ENCODE peak calls at places on chromosomes 5 and 9, in nine cellular contexts. Q is PC-9; B is tibial artery; I is mammary epithelial cell; D is effector memory CD4-positive, alpha-beta T cell; N is neuronal stem cell; P is Panc1; T is heart right ventricle; X is SK-N-SH. F is an unnamed sample.

GRCh38 chr5:42824347-42824976 is 12.8 kb upstream of the SELENOP start:
- DNase-seq in Q (no peak), B (no peak), I (no peak), D (no peak), N (no peak), P (no peak), T (no peak), X (no peak), F (no peak)

GRCh38 chr5:115246361-115246991 is 16.2 kb downstream of the PGGT1B start:
- DNase-seq in Q (no peak), B (no peak), I (peak; percentile 26), D (no peak), N (peak; percentile 26), P (no peak), T (no peak), X (peak; percentile 42), F (no peak)

GRCh38 chr9:98142925-98143481 is 24.0 kb upstream of the TRIM14 start:
- DNase-seq in Q (no peak), B (no peak), I (no peak), D (no peak), N (no peak), P (no peak), T (no peak), X (no peak), F (no peak)

GRCh38 chr9:97986466-97986865 is 3.3 kb downstream of the ANP32B start:
- DNase-seq in Q (no peak), B (no peak), I (peak; percentile 11), D (no peak), N (no peak), P (no peak), T (no peak), X (no peak), F (no peak)

GRCh38 chr9:132638240-132638639 is 31.5 kb downstream of the DDX31 start:
- DNase-seq in Q (no peak), B (no peak), I (no peak), D (no peak), N (no peak), P (no peak), T (no peak), X (no peak), F (no peak)

GRCh38 chr9:112239708-112240107 is 64.6 kb upstream of the SUSD1 start:
- DNase-seq in Q (no peak), B (no peak), I (no peak), D (no peak), N (no peak), P (no peak), T (no peak), X (no peak), F (no peak)

GRCh38 chr5:14588758-14589543 is 7.4 kb downstream of the OTULINL start:
- DNase-seq in Q (no peak), B (no peak), I (no peak), D (no peak), N (no peak), P (no peak), T (no peak), X (no peak), F (no peak)

GRCh38 chr9:6787793-6788174 is 30.0 kb downstream of the KDM4C start:
- DNase-seq in Q (no peak), B (no peak), I (no peak), D (no peak), N (no peak), P (no peak), T (no peak), X (no peak), F (no peak)

GRCh38 chr9:110016340-110016739 is 191.6 kb downstream of the C9orf152 start:
- DNase-seq in Q (no peak), B (no peak), I (peak; percentile 40), D (no peak), N (no peak), P (no peak), T (no peak), X (peak; percentile 12), F (no peak)

GRCh38 chr9:121508415-121508814 is 8.8 kb upstream of the GGTA1 start:
- DNase-seq in Q (peak; percentile 40), B (no peak), I (no peak), D (no peak), N (no peak), P (no peak), T (no peak), X (no peak), F (no peak)

GRCh38 chr5:220008-220407 is 1.9 kb downstream of the SDHA start:
- DNase-seq in Q (no peak), B (no peak), I (no peak), D (no peak), N (no peak), P (no peak), T (no peak), X (no peak), F (no peak)

GRCh38 chr5:133936611-133937015 is 31.8 kb downstream of the C5orf15 start:
- DNase-seq in Q (no peak), B (no peak), I (no peak), D (no peak), N (no peak), P (no peak), T (no peak), X (no peak), F (no peak)
- H3K27ac ChIP-seq in Q (peak overlapping the region; percentile 99), B (no peak overlapping the region), I (no peak overlapping the region), D (no peak overlapping the region), N (no peak overlapping the region), P (no peak overlapping the region), T (no peak overlapping the region), X (no peak overlapping the region), F (no peak overlapping the region)

DNA sequence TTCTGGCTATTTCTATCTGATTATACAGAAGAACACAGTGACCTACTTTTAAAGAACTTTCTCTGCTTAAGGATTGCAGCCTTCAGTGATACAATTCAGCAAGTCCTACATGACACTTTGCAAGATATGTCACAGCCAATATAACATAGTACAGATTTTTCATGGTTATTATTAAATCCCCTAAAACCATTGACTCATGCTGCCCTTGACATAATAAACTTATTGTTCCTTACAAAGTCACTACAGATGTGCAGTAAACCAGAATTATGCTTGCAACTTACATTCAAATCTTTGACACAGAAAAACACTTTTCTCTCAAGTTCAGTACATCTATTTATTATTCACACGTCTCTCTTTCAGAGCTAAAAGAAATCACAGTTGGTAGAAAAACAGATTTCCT is 1136.3 kb upstream of the ACO1 start:
- DNase-seq in Q (no peak), B (no peak), I (peak; percentile 3), D (no peak), N (no peak), P (no peak), T (no peak), X (no peak), F (no peak)
- H3K27ac ChIP-seq in Q (no peak overlapping the region), B (no peak overlapping the region), I (no peak overlapping the region), D (no peak overlapping the region), N (no peak overlapping the region), P (no peak overlapping the region), T (no peak overlapping the region), X (no peak overlapping the region), F (no peak overlapping the region)

DNA sequence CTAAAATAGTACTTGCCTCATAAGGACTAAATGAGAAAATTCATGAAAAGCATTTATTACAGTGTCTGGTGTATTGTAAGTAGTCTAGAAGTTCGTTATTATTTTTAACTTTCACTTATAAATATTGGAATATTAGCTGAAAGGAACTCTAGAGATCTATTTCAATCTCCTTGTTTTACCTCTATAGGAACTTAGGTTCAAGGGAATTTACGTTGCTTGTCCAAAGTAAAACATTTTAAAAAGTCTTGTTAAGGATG is 55.5 kb downstream of the GARNL3 start:
- DNase-seq in Q (no peak), B (no peak), I (no peak), D (no peak), N (no peak), P (no peak), T (no peak), X (no peak), F (no peak)
- H3K27ac ChIP-seq in Q (no peak overlapping the region), B (peak overlapping the region; percentile 58), I (no peak overlapping the region), D (no peak overlapping the region), N (no peak overlapping the region), P (no peak overlapping the region), T (peak overlapping the region; percentile 65), X (peak overlapping the region; percentile 28), F (no peak overlapping the region)

DNA sequence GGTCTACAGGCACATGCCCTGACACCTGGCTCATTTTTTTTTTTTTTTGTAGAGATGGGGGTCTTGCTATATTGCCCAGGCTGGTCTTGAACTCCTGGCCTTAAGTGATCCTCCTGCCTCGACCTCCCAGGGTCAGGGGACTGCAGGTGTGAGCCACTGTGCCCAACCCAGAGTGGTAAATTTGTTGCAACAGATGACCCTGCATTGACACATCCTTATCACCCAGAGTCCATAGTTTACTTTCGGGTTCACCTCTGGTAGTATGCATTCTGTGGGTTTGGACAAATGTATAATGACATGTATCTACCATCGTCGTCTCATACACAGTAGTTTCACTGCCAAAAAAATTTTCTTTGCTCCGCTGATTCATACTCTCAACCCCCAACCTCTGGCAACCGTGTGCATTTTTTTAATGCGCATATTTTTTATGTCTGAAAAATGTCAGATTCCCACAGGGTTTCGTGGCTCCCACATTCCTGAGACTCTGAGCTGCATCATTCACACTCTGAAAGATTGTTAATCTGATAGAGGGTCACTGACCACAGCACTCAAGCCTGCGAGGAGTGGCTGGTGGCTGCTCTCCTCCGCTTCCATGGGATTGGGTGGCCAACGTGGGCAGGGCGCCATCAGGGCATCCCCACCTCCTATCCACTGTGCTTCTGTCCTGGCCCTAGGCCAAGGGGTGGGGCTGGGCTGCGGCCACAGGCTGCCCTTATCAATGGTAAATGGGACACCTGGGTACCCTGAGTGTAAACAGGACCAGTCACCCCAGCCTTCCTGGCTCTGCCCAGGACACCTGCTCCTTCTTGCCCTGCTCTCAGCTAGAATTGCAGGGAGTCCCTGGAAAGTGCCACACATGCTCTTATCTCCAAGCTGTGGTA is 9.6 kb downstream of the NDST1 start:
- DNase-seq in Q (peak; percentile 100), B (no peak), I (peak; percentile 94), D (no peak), N (no peak), P (no peak), T (no peak), X (peak; percentile 87), F (no peak)
- H3K27ac ChIP-seq in Q (peak overlapping the region; percentile 72), B (peak overlapping the region; percentile 71), I (peak overlapping the region; percentile 26), D (no peak overlapping the region), N (no peak overlapping the region), P (peak overlapping the region; percentile 72), T (peak overlapping the region; percentile 37), X (peak overlapping the region; percentile 68), F (peak overlapping the region; percentile 77)

GRCh38 chr9:136185596-136185995 is 19.3 kb downstream of the LHX3 start:
- DNase-seq in Q (no peak), B (no peak), I (no peak), D (no peak), N (no peak), P (no peak), T (no peak), X (no peak), F (no peak)
- H3K27ac ChIP-seq in Q (no peak overlapping the region), B (no peak overlapping the region), I (no peak overlapping the region), D (no peak overlapping the region), N (no peak overlapping the region), P (no peak overlapping the region), T (no peak overlapping the region), X (no peak overlapping the region), F (no peak overlapping the region)

DNA sequence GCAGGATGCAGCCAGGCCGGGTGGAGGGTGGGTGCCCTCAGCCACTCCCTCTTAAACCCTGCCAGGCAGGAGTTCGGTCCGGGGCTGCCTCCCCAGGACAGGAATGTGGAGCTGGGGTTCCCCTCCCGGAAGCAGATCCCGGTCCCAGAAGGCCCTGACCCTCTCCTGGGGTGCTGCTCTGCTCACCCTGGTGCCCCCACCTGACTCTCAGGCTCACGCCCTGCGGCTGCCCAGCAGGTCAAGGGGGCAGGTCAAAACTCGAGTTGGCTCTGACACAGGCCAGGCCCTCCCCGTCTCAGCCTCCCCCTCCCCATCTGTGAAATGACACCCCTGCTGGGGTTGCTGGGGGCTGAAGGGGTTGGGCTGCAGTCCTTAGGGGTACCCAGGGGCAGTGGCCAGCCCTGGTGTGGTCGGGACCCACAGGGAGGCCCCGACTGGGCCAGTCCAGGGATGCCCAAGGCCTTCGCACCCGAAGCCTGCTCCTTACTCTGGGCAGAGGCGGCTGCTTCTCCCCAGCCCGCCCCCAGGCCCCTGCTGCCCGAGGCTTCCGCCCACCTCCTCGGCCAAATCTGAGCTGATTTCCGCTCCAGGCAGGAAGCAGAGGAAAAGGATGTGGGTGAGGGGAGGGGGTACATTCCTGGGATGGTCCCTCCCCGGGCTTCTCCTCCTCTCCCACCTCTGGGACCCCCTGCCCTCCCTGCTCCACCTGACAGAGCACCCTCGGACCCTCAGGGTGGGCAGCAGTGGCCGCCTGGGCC is 3.9 kb upstream of the NRARP start:
- DNase-seq in Q (no peak), B (no peak), I (no peak), D (no peak), N (no peak), P (no peak), T (peak; percentile 54), X (peak; percentile 23), F (no peak)
- H3K27ac ChIP-seq in Q (no peak overlapping the region), B (no peak overlapping the region), I (no peak overlapping the region), D (no peak overlapping the region), N (peak overlapping the region; percentile 96), P (peak overlapping the region; percentile 61), T (peak overlapping the region; percentile 90), X (no peak overlapping the region), F (no peak overlapping the region)